ENCODE peak calls at places on chromosomes 1 and 21, in four cellular contexts. One of them, this sample, is unnamed.
A peak's percentile ranks its signal among the peaks of the same experiment; 100 is the strongest.

GRCh38 chr1:203791498-203791897 is 3.9 kb upstream of the ZBED6 start:
- DNase-seq in EL: peak; percentile 29
- DNase-seq in anterior cingulate cortex: no peak
- DNase-seq in Caki2: no peak
- DNase-seq in this sample: no peak

GRCh38 chr1:93081716-93082115 is 2.6 kb downstream of the MTF2 start:
- DNase-seq in EL: peak; percentile 88
- DNase-seq in anterior cingulate cortex: no peak
- DNase-seq in Caki2: no peak
- DNase-seq in this sample: no peak

GRCh38 chr1:16250547-16251251 is 13.7 kb upstream of the CPLANE2 start:
- DNase-seq in EL: peak; percentile 74
- DNase-seq in anterior cingulate cortex: no peak
- DNase-seq in Caki2: no peak
- DNase-seq in this sample: no peak

GRCh38 chr1:49765034-49765433 is 258.7 kb downstream of the AGBL4 start:
- DNase-seq in EL: no peak
- DNase-seq in anterior cingulate cortex: no peak
- DNase-seq in Caki2: no peak
- DNase-seq in this sample: no peak

GRCh38 chr1:209076688-209077087 is 506.8 kb upstream of the CAMK1G start:
- DNase-seq in EL: peak; percentile 46
- DNase-seq in anterior cingulate cortex: no peak
- DNase-seq in Caki2: no peak
- DNase-seq in this sample: no peak

GRCh38 chr1:236156512-236157208 is 14.3 kb downstream of the GPR137B start:
- DNase-seq in EL: no peak
- DNase-seq in anterior cingulate cortex: no peak
- DNase-seq in Caki2: no peak
- DNase-seq in this sample: peak; percentile 85

GRCh38 chr1:185834371-185834900 is 100.2 kb downstream of the HMCN1 start:
- DNase-seq in EL: no peak
- DNase-seq in anterior cingulate cortex: no peak
- DNase-seq in Caki2: no peak
- DNase-seq in this sample: no peak

GRCh38 chr1:3779912-3780416 is 7.4 kb downstream of the SMIM1 start:
- DNase-seq in EL: no peak
- DNase-seq in anterior cingulate cortex: no peak
- DNase-seq in Caki2: no peak
- DNase-seq in this sample: no peak

GRCh38 chr21:44713846-44714245 is 2.5 kb upstream of the TSPEAR start:
- DNase-seq in EL: no peak
- DNase-seq in anterior cingulate cortex: no peak
- DNase-seq in Caki2: no peak
- DNase-seq in this sample: no peak

GRCh38 chr21:46604975-46605758 is at the start of gene S100B:
- DNase-seq in EL: peak; percentile 25
- DNase-seq in anterior cingulate cortex: peak; percentile 90
- DNase-seq in Caki2: no peak
- DNase-seq in this sample: no peak

GRCh38 chr1:162133566-162133965 is 64.1 kb downstream of the NOS1AP start:
- DNase-seq in EL: peak; percentile 53
- DNase-seq in anterior cingulate cortex: no peak
- DNase-seq in Caki2: no peak
- DNase-seq in this sample: no peak

GRCh38 chr21:46560568-46561447 is 44.1 kb downstream of the S100B start:
- DNase-seq in EL: no peak
- DNase-seq in anterior cingulate cortex: no peak
- DNase-seq in Caki2: no peak
- DNase-seq in this sample: no peak

GRCh38 chr1:212520746-212521145 is 87.8 kb upstream of the ATF3 start:
- DNase-seq in EL: no peak
- DNase-seq in anterior cingulate cortex: no peak
- DNase-seq in Caki2: no peak
- DNase-seq in this sample: no peak

GRCh38 chr1:201786824-201787223 is 42.1 kb upstream of the IPO9 start:
- DNase-seq in EL: no peak
- DNase-seq in anterior cingulate cortex: no peak
- DNase-seq in Caki2: no peak
- DNase-seq in this sample: no peak

GRCh38 chr1:221887091-221887746 is 145.3 kb upstream of the DUSP10 start:
- DNase-seq in EL: peak; percentile 96
- DNase-seq in anterior cingulate cortex: no peak
- DNase-seq in Caki2: peak; percentile 94
- DNase-seq in this sample: peak; percentile 80

GRCh38 chr1:15411593-15412487 is 2.2 kb downstream of the EFHD2 start:
- DNase-seq in EL: peak; percentile 50
- DNase-seq in anterior cingulate cortex: no peak
- DNase-seq in Caki2: no peak
- DNase-seq in this sample: peak; percentile 93

GRCh38 chr1:206094024-206094423 is 23.2 kb downstream of the AVPR1B start:
- DNase-seq in EL: no peak
- DNase-seq in anterior cingulate cortex: no peak
- DNase-seq in Caki2: no peak
- DNase-seq in this sample: no peak

GRCh38 chr21:45636459-45636858 is 7.1 kb upstream of the PCBP3 start:
- DNase-seq in EL: no peak
- DNase-seq in anterior cingulate cortex: no peak
- DNase-seq in Caki2: no peak
- DNase-seq in this sample: no peak

GRCh38 chr1:150235436-150235851 is 468 bp downstream of the ANP32E start:
- DNase-seq in EL: no peak
- DNase-seq in anterior cingulate cortex: no peak
- DNase-seq in Caki2: peak; percentile 13
- DNase-seq in this sample: no peak

GRCh38 chr1:61052393-61053280 is 29.7 kb upstream of the NFIA start:
- DNase-seq in EL: no peak
- DNase-seq in anterior cingulate cortex: no peak
- DNase-seq in Caki2: no peak
- DNase-seq in this sample: no peak

GRCh38 chr1:182147136-182147815 is 85.8 kb upstream of the ZNF648 start:
- DNase-seq in EL: no peak
- DNase-seq in anterior cingulate cortex: no peak
- DNase-seq in Caki2: no peak
- DNase-seq in this sample: peak; percentile 75

GRCh38 chr1:240093120-240093961 is 1.7 kb downstream of the FMN2 start:
- DNase-seq in EL: peak; percentile 63
- DNase-seq in anterior cingulate cortex: peak; percentile 14
- DNase-seq in Caki2: no peak
- DNase-seq in this sample: peak; percentile 77

GRCh38 chr1:172742599-172743500 is 83.9 kb downstream of the FASLG start:
- DNase-seq in EL: peak; percentile 53
- DNase-seq in anterior cingulate cortex: no peak
- DNase-seq in Caki2: peak; percentile 28
- DNase-seq in this sample: no peak

GRCh38 chr1:178238722-178239510 is 145.0 kb downstream of the RASAL2 start:
- DNase-seq in EL: peak; percentile 98
- DNase-seq in anterior cingulate cortex: no peak
- DNase-seq in Caki2: peak; percentile 86
- DNase-seq in this sample: no peak

GRCh38 chr1:112297536-112297935 is 98.5 kb upstream of the CTTNBP2NL start:
- DNase-seq in EL: peak; percentile 11
- DNase-seq in anterior cingulate cortex: no peak
- DNase-seq in Caki2: no peak
- DNase-seq in this sample: no peak

GRCh38 chr1:163265547-163265946 is 56.2 kb upstream of the NUF2 start:
- DNase-seq in EL: no peak
- DNase-seq in anterior cingulate cortex: no peak
- DNase-seq in Caki2: no peak
- DNase-seq in this sample: no peak

GRCh38 chr1:174659823-174660222 is 212.1 kb downstream of the GPR52 start:
- DNase-seq in EL: peak; percentile 6
- DNase-seq in anterior cingulate cortex: no peak
- DNase-seq in Caki2: peak; percentile 61
- DNase-seq in this sample: no peak